ENCODE peak calls at places on chromosomes 12 and 14, in four cellular contexts. W is A549, H is mucosa of descending colon, V is astrocyte. O is an unnamed sample.

GRCh38 chr14:103871596-103872480 is 24.5 kb upstream of the PPP1R13B start:
- DNase-seq in H (peak), W (no peak), V (no peak), O (no peak)

GRCh38 chr14:102828201-102828600 is 51.0 kb downstream of the TRAF3 start:
- DNase-seq in V (no peak), H (no peak), W (no peak), O (no peak)

GRCh38 chr12:52228931-52229330 is 4.1 kb upstream of the KRT7 start:
- DNase-seq in W (no peak), V (no peak), H (no peak), O (no peak)

GRCh38 chr12:89256060-89256459 is 96.2 kb downstream of the DUSP6 start:
- DNase-seq in W (no peak), V (no peak), H (no peak), O (no peak)

GRCh38 chr12:29792132-29792531 is 8.4 kb upstream of the TMTC1 start:
- DNase-seq in W (no peak), V (no peak), H (no peak), O (no peak)

GRCh38 chr14:90487031-90487430 is 90.2 kb downstream of the CALM1 start:
- DNase-seq in H (peak), V (peak), W (no peak), O (peak)

GRCh38 chr12:96720363-96720705 is 186.7 kb upstream of the NEDD1 start:
- DNase-seq in H (peak), V (no peak), W (peak), O (no peak)

GRCh38 chr12:112151766-112152541 is 26.6 kb downstream of the TRAFD1 start:
- DNase-seq in H (no peak), V (no peak), W (no peak), O (no peak)

GRCh38 chr12:91111366-91112321 is at the start of gene LUM:
- DNase-seq in H (no peak), V (peak), W (no peak), O (peak)

GRCh38 chr14:73253323-73253610 is 16.0 kb downstream of the PAPLN start:
- DNase-seq in W (no peak), V (no peak), H (peak), O (no peak)

GRCh38 chr14:55446127-55446736 is 5.8 kb upstream of the TBPL2 start:
- DNase-seq in V (peak), H (no peak), W (peak), O (peak)

GRCh38 chr12:52871291-52871961 is 22.6 kb upstream of the KRT78 start:
- DNase-seq in V (peak), H (peak), W (peak), O (peak)

GRCh38 chr12:120649442-120650248 is 9.2 kb downstream of the CABP1 start:
- DNase-seq in W (no peak), H (no peak), V (no peak), O (no peak)

GRCh38 chr12:130290114-130290513 is 47.6 kb upstream of the PIWIL1 start:
- DNase-seq in V (no peak), H (no peak), W (no peak), O (no peak)

GRCh38 chr12:130288201-130288600 is 49.5 kb upstream of the PIWIL1 start:
- DNase-seq in W (no peak), H (no peak), V (no peak), O (no peak)

GRCh38 chr12:130281157-130281799 is 56.4 kb upstream of the PIWIL1 start:
- DNase-seq in W (peak), H (peak), V (no peak), O (no peak)

GRCh38 chr12:130286741-130287140 is 50.9 kb upstream of the PIWIL1 start:
- DNase-seq in V (no peak), H (no peak), W (no peak), O (no peak)

DNA sequence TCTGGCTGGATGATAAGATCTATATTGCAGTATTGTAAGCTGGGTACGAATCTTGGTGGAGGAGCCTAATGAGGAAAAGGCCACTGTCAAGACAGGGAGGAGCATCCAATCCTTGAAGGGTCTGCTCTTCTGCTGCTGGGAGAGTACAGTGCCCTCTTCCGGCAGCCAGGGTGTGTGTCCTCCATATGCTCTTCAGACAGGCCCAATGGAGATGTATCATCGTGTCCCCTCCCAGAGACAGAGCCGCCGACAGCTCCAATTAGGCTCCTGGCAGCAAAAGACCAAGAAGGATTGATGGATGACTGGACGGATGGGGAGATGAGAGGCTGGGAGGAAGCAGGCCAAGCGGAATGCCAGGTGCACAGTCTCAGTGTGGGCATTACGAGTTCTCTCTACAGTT is 51.6 kb upstream of the PIWIL1 start:
- DNase-seq in W (no peak), V (no peak), H (no peak), O (no peak)
- TF ChIP-seq CTCF in W (no peak), V (no peak), H (no peak), O (no peak)

DNA sequence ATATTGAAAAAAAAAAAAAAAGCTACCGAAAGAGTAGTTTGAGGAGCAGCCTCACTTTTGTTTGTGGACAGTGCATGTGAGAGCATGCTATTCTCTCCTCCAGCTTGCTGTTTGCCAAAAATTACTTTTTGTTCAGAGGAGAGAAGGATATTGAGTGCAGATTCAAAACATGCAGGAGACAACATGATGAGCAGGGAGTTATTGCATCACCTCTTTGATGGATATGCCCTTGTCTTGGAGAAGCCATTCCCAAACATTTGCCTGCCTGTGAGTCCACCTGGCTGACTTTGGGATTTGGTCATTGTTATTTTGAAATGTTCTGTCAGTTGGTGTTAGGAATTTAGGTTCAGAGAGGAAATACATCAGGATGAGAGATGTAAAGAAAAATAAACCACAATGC is 2.4 kb downstream of the C12orf75 start:
- DNase-seq in H (no peak), W (no peak), V (no peak), O (no peak)
- H3K4me3 ChIP-seq in H (no peak), W (no peak), V (peak), O (no peak)

GRCh38 chr12:43733687-43734086 is 24.9 kb downstream of the PUS7L start:
- DNase-seq in H (no peak), V (no peak), W (no peak), O (no peak)
- TF ChIP-seq CTCF in H (no peak), V (no peak), W (no peak), O (no peak)

GRCh38 chr14:95666450-95666849 is 19.8 kb upstream of the TCL1B start:
- DNase-seq in H (no peak), W (no peak), V (no peak), O (no peak)
- H3K4me3 ChIP-seq in H (no peak), W (no peak), V (no peak), O (no peak)

GRCh38 chr14:91835920-91836843 is 31.2 kb downstream of the TC2N start:
- DNase-seq in H (peak), V (no peak), W (peak), O (no peak)
- TF ChIP-seq CTCF in H (no peak), V (no peak), W (no peak), O (no peak)

GRCh38 chr12:21697829-21698630 is 40.4 kb upstream of the LDHB start:
- DNase-seq in V (peak), H (no peak), W (peak), O (peak)
- H3K4me3 ChIP-seq in V (no peak), H (no peak), W (no peak), O (no peak)

DNA sequence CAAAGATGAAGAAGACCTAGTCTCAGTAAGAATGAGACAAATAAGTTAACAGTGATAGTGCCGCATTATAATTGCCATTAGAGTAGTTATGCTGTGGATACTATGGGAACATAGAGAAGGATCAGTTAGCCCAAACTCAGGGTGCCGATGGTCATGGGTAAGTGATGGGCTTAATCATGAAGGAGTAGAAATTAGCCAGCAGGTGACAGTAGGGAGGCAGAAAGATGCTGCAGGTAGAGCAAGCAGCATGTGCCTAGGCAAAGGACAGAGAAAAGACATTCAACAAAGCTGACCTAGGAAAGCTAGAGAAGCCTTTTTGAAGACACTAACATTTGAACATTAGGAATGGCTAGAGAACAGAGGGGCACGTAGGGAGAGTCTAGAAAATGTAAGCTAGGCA is 30.6 kb upstream of the PTPRQ start:
- DNase-seq in V (no peak), H (no peak), W (peak), O (no peak)
- TF ChIP-seq CTCF in V (no peak), H (no peak), W (peak), O (no peak)

DNA sequence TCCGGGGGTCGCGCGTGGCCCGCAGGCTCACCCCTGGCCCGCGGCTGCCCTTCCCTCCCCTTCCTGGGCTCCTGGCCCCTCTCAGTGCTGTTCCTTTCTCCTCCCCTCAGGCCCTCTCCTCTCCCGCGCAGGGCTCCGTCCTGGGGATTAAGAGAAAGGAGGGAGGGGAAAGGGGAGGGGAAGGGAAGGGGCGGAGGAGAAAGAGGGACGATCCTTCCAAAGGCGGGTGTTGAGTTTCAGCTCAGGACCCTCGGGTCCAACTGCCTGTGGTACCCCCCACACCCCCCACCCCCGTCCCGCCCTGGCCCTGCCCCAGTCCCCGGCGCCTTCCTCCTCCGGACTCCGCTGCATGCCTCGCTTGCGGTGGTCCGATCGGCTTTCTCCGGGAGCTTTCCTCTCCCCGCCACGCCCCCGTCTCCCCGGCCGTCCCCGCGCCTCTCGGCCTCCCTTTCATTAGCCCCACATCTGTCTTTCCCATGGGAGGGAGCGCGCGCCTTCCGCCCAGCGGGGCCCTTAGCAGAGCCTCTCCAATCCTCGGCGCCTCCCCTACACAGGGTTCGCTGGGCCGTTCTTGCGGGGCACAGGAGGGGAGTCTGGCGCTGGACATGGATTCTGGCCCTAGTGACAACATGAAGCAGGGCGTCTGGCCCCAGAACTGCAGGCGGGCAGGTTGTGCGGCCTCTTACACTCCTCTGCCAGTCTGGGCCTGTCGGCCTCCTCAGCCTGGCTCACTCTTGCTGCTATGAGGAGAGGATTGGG is 1.4 kb upstream of the EFS start:
- DNase-seq in H (peak), W (no peak), V (peak), O (peak)
- H3K4me3 ChIP-seq in H (no peak), W (no peak), V (peak), O (peak)